ENCODE peak calls at places on chromosome 20, in five cellular contexts. T is prostate gland, I is spleen, E is HCT116, G is breast epithelium. V is an unnamed sample.

GRCh38 chr20:37464173-37464572 is 56.9 kb upstream of the NNAT start:
- DNase-seq in T (no peak), I (no peak), E (no peak), G (no peak), V (no peak)

GRCh38 chr20:46046588-46047310 is 17.7 kb downstream of the SLC12A5 start:
- DNase-seq in T (no peak), I (no peak), E (no peak), G (no peak), V (no peak)

GRCh38 chr20:13029687-13030510 is 21.1 kb downstream of the SPTLC3 start:
- DNase-seq in T (peak; percentile 31), I (no peak), E (peak; percentile 12), G (peak; percentile 81), V (peak; percentile 26)

GRCh38 chr20:53934421-53935352 is 135.7 kb downstream of the BCAS1 start:
- DNase-seq in T (no peak), I (no peak), E (no peak), G (no peak), V (no peak)

GRCh38 chr20:25503946-25504345 is 81.4 kb downstream of the NINL start:
- DNase-seq in T (no peak), I (no peak), E (no peak), G (no peak), V (no peak)

GRCh38 chr20:1815502-1816085 is 79.6 kb upstream of the SIRPA start:
- DNase-seq in T (no peak), I (no peak), E (no peak), G (no peak), V (no peak)

GRCh38 chr20:10540636-10541493 is 105.8 kb downstream of the SLX4IP start:
- DNase-seq in T (no peak), I (no peak), E (peak; percentile 75), G (no peak), V (no peak)

GRCh38 chr20:47744803-47745202 is 40.5 kb downstream of the SULF2 start:
- DNase-seq in T (no peak), I (no peak), E (no peak), G (no peak), V (no peak)

GRCh38 chr20:47529840-47530239 is 28.2 kb downstream of the NCOA3 start:
- DNase-seq in T (no peak), I (no peak), E (no peak), G (no peak), V (no peak)

GRCh38 chr20:6501061-6501460 is 266.4 kb upstream of the BMP2 start:
- DNase-seq in T (no peak), I (no peak), E (no peak), G (no peak), V (no peak)

GRCh38 chr20:36407196-36407733 is 101.1 kb downstream of the DLGAP4 start:
- DNase-seq in T (no peak), I (no peak), E (no peak), G (no peak), V (no peak)

GRCh38 chr20:35929301-35929700 is 25.0 kb downstream of the SCAND1 start:
- DNase-seq in T (no peak), I (no peak), E (no peak), G (no peak), V (no peak)

GRCh38 chr20:61864481-61864880 is 201.2 kb downstream of the TAF4 start:
- DNase-seq in T (no peak), I (no peak), E (no peak), G (no peak), V (no peak)

GRCh38 chr20:23534801-23535593 is 33.3 kb downstream of the CST9L start:
- DNase-seq in T (no peak), I (peak; percentile 68), E (no peak), G (no peak), V (no peak)

GRCh38 chr20:31883829-31884228 is 13.4 kb downstream of the TTLL9 start:
- DNase-seq in T (no peak), I (no peak), E (no peak), G (no peak), V (no peak)

GRCh38 chr20:25565578-25566157 is 19.7 kb downstream of the NINL start:
- DNase-seq in T (no peak), I (no peak), E (no peak), G (no peak), V (no peak)

GRCh38 chr20:45926731-45927070 is 7.8 kb upstream of the PCIF1 start:
- DNase-seq in T (no peak), I (no peak), E (no peak), G (no peak), V (no peak)

GRCh38 chr20:38191654-38192053 is 26.6 kb upstream of the TGM2 start:
- DNase-seq in T (no peak), I (no peak), E (no peak), G (no peak), V (no peak)

GRCh38 chr20:41599699-41600104 is 18.5 kb downstream of the CHD6 start:
- DNase-seq in T (no peak), I (no peak), E (no peak), G (no peak), V (no peak)

GRCh38 chr20:41601742-41602141 is 16.4 kb downstream of the CHD6 start:
- DNase-seq in T (no peak), I (no peak), E (no peak), G (no peak), V (no peak)

GRCh38 chr20:41594514-41595322 is 23.5 kb downstream of the CHD6 start:
- DNase-seq in T (no peak), I (no peak), E (no peak), G (no peak), V (no peak)

GRCh38 chr20:41600926-41601631 is 17.1 kb downstream of the CHD6 start:
- DNase-seq in T (no peak), I (no peak), E (no peak), G (no peak), V (no peak)

GRCh38 chr20:41598719-41599118 is 19.5 kb downstream of the CHD6 start:
- DNase-seq in T (no peak), I (no peak), E (no peak), G (no peak), V (no peak)
- H3K9me3 ChIP-seq in T (no peaks in the 10 kb centered on the region), I (peaks cover 57% of the 10 kb centered on the region), E (peaks cover 26% of the 10 kb centered on the region), G (peaks cover 61% of the 10 kb centered on the region), V (peaks cover 74% of the 10 kb centered on the region)

GRCh38 chr20:662289-663192 is 9.5 kb upstream of the SRXN1 start:
- DNase-seq in T (no peak), I (peak; percentile 63), E (no peak), G (no peak), V (no peak)

GRCh38 chr20:663315-664090 is 10.5 kb upstream of the SRXN1 start:
- DNase-seq in T (no peak), I (peak; percentile 70), E (no peak), G (no peak), V (no peak)

GRCh38 chr20:664151-664550 is 11.2 kb upstream of the SRXN1 start:
- DNase-seq in T (no peak), I (peak; percentile 64), E (no peak), G (no peak), V (no peak)

GRCh38 chr20:665276-665675 is 10.3 kb downstream of the SCRT2 start:
- DNase-seq in T (no peak), I (peak; percentile 41), E (no peak), G (no peak), V (no peak)

DNA sequence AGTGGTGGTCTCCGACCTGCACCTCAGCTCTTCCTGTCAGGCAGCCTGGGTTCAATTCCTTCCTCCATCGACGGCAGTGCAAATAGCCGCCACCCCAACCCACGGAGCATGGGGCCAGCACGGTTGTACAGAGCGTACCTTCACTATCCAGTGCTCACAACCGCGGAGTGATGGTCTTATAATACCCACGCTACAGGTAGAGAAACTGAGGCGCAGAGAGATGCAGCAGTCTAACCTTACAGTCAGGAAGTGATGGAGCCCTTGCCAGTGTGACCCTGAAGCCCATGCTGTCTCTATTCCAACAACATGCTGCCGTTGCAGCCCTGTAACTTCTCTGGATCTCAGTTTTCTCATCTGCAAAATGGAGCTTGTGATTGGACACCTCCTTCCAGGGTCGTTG is 11.0 kb downstream of the SCRT2 start:
- DNase-seq in T (no peak), I (no peak), E (no peak), G (no peak), V (no peak)
- TF ChIP-seq POLR2AphosphoS5 in T (no peak), I (no peak), E (no peak), G (no peak), V (no peak)

GRCh38 chr20:17663486-17663885 is 18.6 kb downstream of the RRBP1 start:
- DNase-seq in T (no peak), I (no peak), E (no peak), G (no peak), V (no peak)
- H3K27ac ChIP-seq in T (no peak overlapping the region), I (no peak overlapping the region), E (no peak overlapping the region), G (peak overlapping the region; percentile 31), V (peak overlapping the region; percentile 61)

DNA sequence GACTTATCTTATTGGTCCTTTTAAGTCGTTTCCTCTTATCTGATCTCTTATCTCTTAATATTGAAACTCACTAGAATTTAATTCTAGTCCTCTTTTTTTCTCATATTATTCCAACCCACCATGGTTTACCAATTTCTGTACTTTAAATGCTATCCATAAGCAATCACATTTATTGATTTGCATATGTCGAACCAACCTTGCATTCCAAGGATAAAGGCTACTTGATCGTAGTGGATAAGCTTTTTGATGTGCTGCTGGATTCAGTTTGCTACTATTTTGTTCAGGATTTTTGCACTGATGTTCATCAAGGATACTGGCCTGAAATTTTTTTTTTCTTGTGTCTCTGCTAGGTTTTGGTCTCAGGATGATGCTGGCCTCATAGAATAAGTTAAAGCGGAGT is 7.7 kb downstream of the DEFB125 start:
- DNase-seq in T (no peak), I (no peak), E (no peak), G (no peak), V (no peak)
- H3K9me3 ChIP-seq in T (no peaks in the 10 kb centered on the region), I (peaks cover 10% of the 10 kb centered on the region), E (peaks cover 3% of the 10 kb centered on the region), G (peaks cover 25% of the 10 kb centered on the region), V (peaks cover 20% of the 10 kb centered on the region)

GRCh38 chr20:63863798-63864544 is 1.1 kb upstream of the TPD52L2 start:
- DNase-seq in T (peak; percentile 68), I (peak; percentile 98), E (peak; percentile 60), G (peak; percentile 90), V (peak; percentile 87)
- TF ChIP-seq POLR2AphosphoS5 in T (peak; percentile 63), I (peak; percentile 95), E (peak; percentile 76), G (peak; percentile 76), V (peak; percentile 81)

DNA sequence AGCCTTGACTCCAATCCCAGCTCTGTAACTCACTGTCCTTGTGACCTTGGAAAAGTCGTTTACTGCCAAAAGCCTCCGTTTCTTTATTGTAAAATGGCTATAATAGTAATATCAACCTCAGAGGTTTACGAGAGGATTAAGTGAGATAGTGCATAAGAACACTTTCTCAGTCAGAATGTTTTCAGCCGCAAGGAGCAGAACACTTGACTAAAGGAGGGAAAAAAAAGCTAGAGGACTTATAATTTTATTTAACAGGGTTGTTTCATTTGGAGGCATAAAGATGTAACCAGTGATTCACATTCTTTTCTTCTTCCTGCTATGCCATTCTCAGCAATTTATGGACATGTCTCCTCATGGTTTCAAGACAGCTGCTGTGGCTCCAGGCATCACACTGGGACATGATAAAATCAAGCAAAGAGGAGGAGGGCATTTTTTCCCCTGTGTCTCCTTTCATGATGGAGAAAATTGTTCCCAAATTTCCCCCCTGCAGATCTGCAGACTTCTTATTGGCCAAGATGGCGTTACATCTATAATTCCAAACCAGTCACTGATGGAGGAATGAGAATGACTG is 143.0 kb upstream of the PTPN1 start:
- DNase-seq in T (no peak), I (no peak), E (no peak), G (no peak), V (no peak)
- H3K27ac ChIP-seq in T (peak overlapping the region; percentile 14), I (peak overlapping the region; percentile 40), E (no peak overlapping the region), G (no peak overlapping the region), V (peak overlapping the region; percentile 63)

GRCh38 chr20:39524371-39524911 is 562.3 kb downstream of the DHX35 start:
- DNase-seq in T (no peak), I (no peak), E (no peak), G (no peak), V (no peak)
- H3K9me3 ChIP-seq in T (no peaks in the 10 kb centered on the region), I (no peaks in the 10 kb centered on the region), E (peaks cover 2% of the 10 kb centered on the region), G (no peaks in the 10 kb centered on the region), V (no peaks in the 10 kb centered on the region)

V was measured in stomach.